ENCODE peak calls at places on chromosomes 12 and 14, in six cellular contexts. N is H9, I is mesenchymal stem cell, J is IMR-90, H is neuronal stem cell, Q is trophoblast cell. U is an unnamed sample.

GRCh38 chr14:81656811-81657210 is 123.2 kb upstream of the SEL1L start:
- DNase-seq in N (no peak), I (no peak), J (no peak), H (no peak), Q (no peak), U (no peak)

GRCh38 chr12:123119808-123120207 is 31.1 kb downstream of the PITPNM2 start:
- DNase-seq in N (no peak), I (no peak), J (no peak), H (no peak), Q (peak), U (no peak)

GRCh38 chr14:91155626-91156089 is 41.8 kb downstream of the DGLUCY start:
- DNase-seq in N (no peak), I (no peak), J (no peak), H (no peak), Q (no peak), U (no peak)

GRCh38 chr12:66688836-66689439 is 10.1 kb upstream of the GRIP1 start:
- DNase-seq in N (peak), I (peak), J (peak), H (peak), Q (peak), U (peak)

GRCh38 chr12:55700255-55701018 is 7.3 kb downstream of the ITGA7 start:
- DNase-seq in N (no peak), I (no peak), J (peak), H (no peak), Q (no peak), U (no peak)

GRCh38 chr12:81229718-81230117 is 151.8 kb downstream of the ACSS3 start:
- DNase-seq in N (no peak), I (no peak), J (no peak), H (no peak), Q (no peak), U (no peak)

GRCh38 chr12:66733321-66733720 is 54.4 kb upstream of the GRIP1 start:
- DNase-seq in N (no peak), I (no peak), J (no peak), H (no peak), Q (no peak), U (no peak)

GRCh38 chr14:27228053-27228452 is 630.2 kb upstream of the NOVA1 start:
- DNase-seq in N (no peak), I (no peak), J (no peak), H (no peak), Q (no peak), U (no peak)

GRCh38 chr12:116707751-116708150 is 30.1 kb downstream of the SPRING1 start:
- DNase-seq in N (no peak), I (no peak), J (no peak), H (no peak), Q (no peak), U (no peak)

GRCh38 chr14:105857223-105857815 is 330.9 kb downstream of the TMEM121 start:
- DNase-seq in N (no peak), I (no peak), J (no peak), H (no peak), Q (no peak), U (no peak)

GRCh38 chr12:81759215-81759991 is at the start of gene PPFIA2:
- DNase-seq in N (peak), I (peak), J (peak), H (peak), Q (no peak), U (peak)

GRCh38 chr12:62977419-62977818 is 42.5 kb upstream of the PPM1H start:
- DNase-seq in N (no peak), I (no peak), J (no peak), H (no peak), Q (no peak), U (no peak)

GRCh38 chr12:56450241-56450640 is 1.0 kb upstream of the TIMELESS start:
- DNase-seq in N (no peak), I (no peak), J (no peak), H (no peak), Q (no peak), U (no peak)

GRCh38 chr12:6871052-6871957 is 1.8 kb downstream of the SPSB2 start:
- DNase-seq in N (peak), I (peak), J (no peak), H (no peak), Q (peak), U (no peak)

GRCh38 chr12:85448548-85449139 is 168.6 kb downstream of the ALX1 start:
- DNase-seq in N (no peak), I (no peak), J (peak), H (no peak), Q (peak), U (no peak)

GRCh38 chr12:92955997-92956663 is 27.0 kb upstream of the EEA1 start:
- DNase-seq in N (no peak), I (peak), J (peak), H (no peak), Q (no peak), U (no peak)

GRCh38 chr12:92961949-92962348 is 32.9 kb upstream of the EEA1 start:
- DNase-seq in N (no peak), I (no peak), J (peak), H (no peak), Q (no peak), U (no peak)
- H4K91ac ChIP-seq in N (no peak), I (no peak), J (no peak), H (no peak), Q (no peak), U (no peak)

GRCh38 chr12:26271889-26272492 is 76.6 kb downstream of the SSPN start:
- DNase-seq in N (no peak), I (peak), J (peak), H (no peak), Q (peak), U (no peak)
- H4K91ac ChIP-seq in N (no peak), I (peak), J (peak), H (no peak), Q (no peak), U (no peak)

DNA sequence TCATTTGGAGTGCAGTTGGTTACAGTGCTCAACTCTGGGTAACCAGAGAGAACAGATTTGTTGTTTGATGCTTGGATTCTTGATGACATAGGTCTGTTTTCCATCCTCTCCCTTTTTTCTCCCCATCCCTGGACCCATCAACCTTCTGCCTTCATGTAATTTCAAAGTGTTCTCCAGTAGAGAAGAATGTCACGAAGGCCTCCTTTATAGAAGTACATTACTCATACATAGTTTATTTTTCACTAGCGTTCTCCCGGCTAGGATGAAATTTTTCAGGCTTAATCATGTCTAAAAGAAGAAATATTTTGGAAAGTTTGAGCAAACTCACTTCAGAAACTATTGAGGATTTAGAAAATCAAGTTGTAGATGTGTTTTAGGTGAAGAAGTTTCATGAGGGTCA is 20.9 kb upstream of the APPL2 start:
- DNase-seq in N (no peak), I (peak), J (peak), H (no peak), Q (peak), U (no peak)
- H4K91ac ChIP-seq in N (no peak), I (no peak), J (peak), H (no peak), Q (no peak), U (no peak)

GRCh38 chr12:15404485-15404884 is 82.2 kb downstream of the PTPRO start:
- DNase-seq in N (no peak), I (peak), J (no peak), H (no peak), Q (no peak), U (no peak)

GRCh38 chr12:15405601-15406000 is 83.3 kb downstream of the PTPRO start:
- DNase-seq in N (no peak), I (no peak), J (no peak), H (no peak), Q (no peak), U (no peak)

GRCh38 chr12:15407025-15407424 is 84.7 kb downstream of the PTPRO start:
- DNase-seq in N (no peak), I (no peak), J (no peak), H (no peak), Q (no peak), U (no peak)
- H4K91ac ChIP-seq in N (no peak), I (no peak), J (no peak), H (no peak), Q (no peak), U (no peak)

GRCh38 chr12:101474711-101475386 is at the start of gene SPIC:
- DNase-seq in N (no peak), I (no peak), J (no peak), H (no peak), Q (no peak), U (no peak)
- H4K91ac ChIP-seq in N (no peak), I (no peak), J (no peak), H (no peak), Q (no peak), U (no peak)

DNA sequence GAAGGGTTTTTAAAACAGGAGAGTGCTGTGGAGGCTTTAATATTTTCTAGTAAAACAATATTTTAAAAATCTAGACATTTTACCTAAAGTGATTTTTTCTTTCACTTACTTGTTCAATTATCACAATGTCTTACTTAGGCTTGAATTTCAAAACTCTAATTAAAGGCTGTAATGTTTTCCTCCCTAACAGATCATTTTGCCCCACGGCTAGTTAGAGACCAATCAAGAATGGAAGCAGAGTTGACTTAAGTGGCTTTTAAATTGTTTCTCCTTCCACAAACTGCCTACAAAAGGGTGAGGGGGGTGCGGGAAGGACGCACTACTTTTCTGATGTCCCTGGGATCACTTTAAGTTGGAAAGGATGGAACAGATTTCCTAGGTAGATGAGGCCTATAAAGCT is 9.5 kb upstream of the CFL2 start:
- DNase-seq in N (no peak), I (no peak), J (no peak), H (no peak), Q (no peak), U (no peak)
- H4K91ac ChIP-seq in N (no peak), I (no peak), J (no peak), H (no peak), Q (no peak), U (no peak)

DNA sequence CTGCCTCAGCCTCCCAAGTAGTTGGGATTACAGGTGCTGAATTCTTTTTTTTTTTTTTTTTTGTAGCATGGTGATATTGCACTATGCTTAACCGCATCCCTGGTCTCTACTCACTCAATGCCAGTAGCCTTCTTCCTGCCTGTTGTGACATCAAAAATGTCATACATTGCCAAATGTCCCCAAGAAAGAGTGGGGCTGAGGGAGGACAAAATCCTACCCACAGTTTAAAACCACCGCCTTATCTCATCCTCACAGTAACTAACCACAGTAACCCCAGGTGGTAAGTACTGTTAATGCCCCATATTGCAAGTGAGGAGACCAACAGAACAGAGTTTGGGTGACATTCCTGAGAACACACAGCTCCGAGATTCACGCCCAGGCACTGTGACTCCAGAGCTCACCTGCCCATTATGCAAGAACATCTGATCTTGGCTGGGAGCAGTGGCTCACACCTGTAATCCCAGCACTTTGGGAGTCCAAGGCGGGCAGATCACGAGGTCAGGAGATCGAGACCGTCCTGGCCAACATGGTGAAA is 19.6 kb downstream of the MORN3 start:
- DNase-seq in N (no peak), I (no peak), J (no peak), H (no peak), Q (no peak), U (no peak)
- H4K91ac ChIP-seq in N (no peak), I (no peak), J (no peak), H (no peak), Q (no peak), U (no peak)

GRCh38 chr12:76798864-76799263 is 34.9 kb downstream of the ZDHHC17 start:
- DNase-seq in N (no peak), I (no peak), J (no peak), H (no peak), Q (no peak), U (no peak)

GRCh38 chr12:76802060-76802459 is 38.1 kb downstream of the ZDHHC17 start:
- DNase-seq in N (no peak), I (no peak), J (no peak), H (no peak), Q (no peak), U (no peak)

GRCh38 chr12:76804435-76804976 is 40.6 kb downstream of the ZDHHC17 start:
- DNase-seq in N (no peak), I (no peak), J (no peak), H (no peak), Q (no peak), U (no peak)

DNA sequence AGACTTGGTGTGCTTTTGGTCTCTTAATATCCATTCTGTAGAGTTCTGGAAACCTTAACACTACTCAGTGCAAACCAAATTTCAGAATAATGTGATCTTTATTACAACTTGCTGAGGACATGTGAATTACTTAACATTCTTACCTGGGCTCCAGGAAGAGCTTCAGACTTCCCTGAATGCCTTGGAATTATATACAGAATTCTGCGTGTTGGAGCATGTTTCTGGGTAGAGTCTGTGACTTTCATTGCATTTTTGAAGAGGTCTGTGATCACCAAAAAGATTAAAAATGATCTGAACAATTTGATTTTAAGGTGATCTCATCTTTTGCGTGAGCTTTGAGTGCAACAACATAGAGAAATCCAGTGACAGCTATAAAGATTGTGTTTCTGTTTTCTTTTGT is 35.4 kb downstream of the ZDHHC17 start:
- DNase-seq in N (no peak), I (no peak), J (no peak), H (no peak), Q (no peak), U (no peak)
- H4K91ac ChIP-seq in N (no peak), I (no peak), J (no peak), H (no peak), Q (no peak), U (no peak)

GRCh38 chr14:33070474-33070873 is 131.8 kb downstream of the NPAS3 start:
- DNase-seq in N (no peak), I (no peak), J (no peak), H (no peak), Q (no peak), U (no peak)

GRCh38 chr14:33068626-33069025 is 129.9 kb downstream of the NPAS3 start:
- DNase-seq in N (no peak), I (no peak), J (no peak), H (no peak), Q (no peak), U (no peak)

GRCh38 chr14:33073023-33073422 is 134.3 kb downstream of the NPAS3 start:
- DNase-seq in N (no peak), I (no peak), J (no peak), H (no peak), Q (no peak), U (no peak)
- H4K91ac ChIP-seq in N (no peak), I (no peak), J (no peak), H (no peak), Q (no peak), U (no peak)